ENCODE peak calls at places on chromosomes 1 and 21, in seven cellular contexts. Q, M, Y, G, V, U and F are unnamed samples.
A peak's percentile ranks its signal among the peaks of the same experiment; 100 is the strongest.

GRCh38 chr1:157975216-157975615 is 18.2 kb upstream of the KIRREL1 start:
- DNase-seq in Q (no peak), V (no peak), M (no peak), U (no peak), Y (no peak), G (no peak), F (no peak)

GRCh38 chr1:96340688-96341087 is 380.9 kb upstream of the PTBP2 start:
- DNase-seq in G (no peak), Y (no peak), V (no peak), Q (no peak), U (no peak), M (no peak), F (no peak)

GRCh38 chr1:40076895-40077312 is 20.1 kb downstream of the PPT1 start:
- DNase-seq in V (no peak), U (peak; percentile 32), Q (peak; percentile 4), M (no peak), Y (no peak), G (peak; percentile 72), F (no peak)

GRCh38 chr1:19013826-19014548 is 57.5 kb upstream of the IFFO2 start:
- DNase-seq in Q (peak; percentile 30), Y (peak; percentile 65), M (peak; percentile 70), G (no peak), U (no peak), V (no peak), F (peak; percentile 89)

GRCh38 chr1:184409011-184409410 is 22.2 kb downstream of the C1orf21 start:
- DNase-seq in M (no peak), V (no peak), Y (no peak), G (peak; percentile 33), U (no peak), Q (no peak), F (no peak)

GRCh38 chr1:19342894-19343616 is 30.9 kb downstream of the SLC66A1 start:
- DNase-seq in M (no peak), G (no peak), U (no peak), Y (no peak), Q (no peak), V (no peak), F (no peak)

GRCh38 chr1:15100369-15101111 is 53.0 kb upstream of the TMEM51 start:
- DNase-seq in Q (peak; percentile 41), U (peak; percentile 75), V (peak; percentile 46), M (peak; percentile 36), G (peak; percentile 41), Y (peak; percentile 57), F (peak; percentile 39)

GRCh38 chr21:22154579-22155274 is 1156.5 kb downstream of the NCAM2 start:
- DNase-seq in Q (no peak), G (no peak), Y (no peak), M (no peak), V (no peak), U (no peak), F (no peak)

GRCh38 chr1:174040387-174040786 is 18.2 kb upstream of the RC3H1 start:
- DNase-seq in Y (peak; percentile 70), V (peak; percentile 21), M (peak; percentile 40), U (no peak), G (peak; percentile 94), Q (peak; percentile 50), F (peak; percentile 45)

GRCh38 chr1:209803568-209803967 is 2.4 kb downstream of the IRF6 start:
- DNase-seq in Y (no peak), U (no peak), G (no peak), V (no peak), Q (no peak), M (no peak), F (no peak)

GRCh38 chr1:46194641-46195179 is 3.5 kb downstream of the POMGNT1 start:
- DNase-seq in Q (no peak), G (no peak), M (no peak), V (no peak), Y (no peak), U (no peak), F (no peak)

GRCh38 chr21:16241021-16241420 is 511.2 kb downstream of the USP25 start:
- DNase-seq in G (no peak), M (no peak), Y (no peak), Q (no peak), V (no peak), U (no peak), F (no peak)

GRCh38 chr1:160117709-160118183 is 2.2 kb downstream of the ATP1A2 start:
- DNase-seq in Y (no peak), M (no peak), Q (no peak), U (peak; percentile 79), V (no peak), G (no peak), F (no peak)

GRCh38 chr1:183685112-183685713 is 32.1 kb upstream of the APOBEC4 start:
- DNase-seq in G (peak; percentile 46), M (peak; percentile 35), V (peak; percentile 2), U (peak; percentile 27), Q (peak; percentile 69), Y (peak; percentile 75), F (peak; percentile 21)

GRCh38 chr21:42171091-42172053 is 47.6 kb upstream of the ABCG1 start:
- DNase-seq in G (no peak), V (no peak), Q (no peak), U (peak; percentile 71), Y (peak; percentile 78), M (peak; percentile 42), F (no peak)

GRCh38 chr1:10866314-10867091 is 70.1 kb upstream of the CASZ1 start:
- DNase-seq in Q (no peak), G (no peak), Y (no peak), U (peak; percentile 23), V (peak; percentile 96), M (no peak), F (no peak)